ENCODE peak calls at places on chromosomes 7 and 10, in four cellular contexts. Y is SK-N-SH, P is HepG2, D is GM12892. G is an unnamed sample.

GRCh38 chr10:133035952-133036351 is 51.8 kb upstream of the ADGRA1 start:
- DNase-seq in D (no peak), P (no peak), Y (no peak), G (no peak)

GRCh38 chr10:110141747-110142625 is 65.4 kb upstream of the MXI1 start:
- DNase-seq in D (no peak), P (peak), Y (no peak), G (no peak)

GRCh38 chr10:45008524-45009161 is 7.9 kb downstream of the ZNF22 start:
- DNase-seq in P (peak), D (no peak), Y (peak), G (no peak)

GRCh38 chr7:100676501-100677306 is 3.2 kb downstream of the GNB2 start:
- DNase-seq in D (peak), Y (no peak), P (no peak), G (no peak)

GRCh38 chr7:13034693-13035092 is 347.3 kb downstream of the ARL4A start:
- DNase-seq in Y (no peak), D (no peak), P (no peak), G (no peak)

GRCh38 chr10:31134303-31134928 is 102.8 kb upstream of the ZNF438 start:
- DNase-seq in D (no peak), P (peak), Y (no peak), G (peak)

GRCh38 chr10:51743146-51743545 is 43.8 kb upstream of the CSTF2T start:
- DNase-seq in D (no peak), Y (no peak), P (no peak), G (no peak)

GRCh38 chr10:127990846-127991542 is 84.1 kb downstream of the PTPRE start:
- DNase-seq in Y (no peak), D (no peak), P (no peak), G (no peak)

GRCh38 chr10:4780782-4781181 is 45.2 kb upstream of the AKR1E2 start:
- DNase-seq in Y (peak), D (no peak), P (no peak), G (no peak)

GRCh38 chr7:46568420-46569116 is 647.5 kb upstream of the IGFBP3 start:
- DNase-seq in Y (no peak), P (no peak), D (no peak), G (no peak)

GRCh38 chr7:83850037-83850619 is 201.2 kb upstream of the SEMA3E start:
- DNase-seq in P (no peak), D (no peak), Y (no peak), G (no peak)

GRCh38 chr10:15847481-15847880 is 12.8 kb downstream of the MINDY3 start:
- DNase-seq in Y (no peak), P (no peak), D (no peak), G (no peak)

GRCh38 chr10:13659887-13660544 is 73.3 kb downstream of the PRPF18 start:
- DNase-seq in Y (peak), D (peak), P (no peak), G (peak)

GRCh38 chr7:8214162-8214897 is 47.6 kb downstream of the ICA1 start:
- DNase-seq in P (no peak), D (no peak), Y (no peak), G (no peak)

GRCh38 chr10:69738071-69738470 is 63.6 kb upstream of the COL13A1 start:
- DNase-seq in P (no peak), D (no peak), Y (no peak), G (no peak)

GRCh38 chr10:125008689-125009579 is 67.0 kb downstream of the ZRANB1 start:
- DNase-seq in P (no peak), Y (no peak), D (no peak), G (no peak)

GRCh38 chr7:70317356-70317755 is 719.1 kb downstream of the AUTS2 start:
- DNase-seq in Y (no peak), P (no peak), D (no peak), G (no peak)

GRCh38 chr10:93412801-93413200 is 69.3 kb downstream of the MYOF start:
- DNase-seq in Y (no peak), D (no peak), P (no peak), G (no peak)

GRCh38 chr10:118615888-118616287 is 20.4 kb upstream of the PRLHR start:
- DNase-seq in Y (peak), D (no peak), P (no peak), G (no peak)

GRCh38 chr10:78248651-78249464 is 215.2 kb downstream of the RPS24 start:
- DNase-seq in P (no peak), D (no peak), Y (no peak), G (no peak)

GRCh38 chr10:23081156-23081833 is 14.1 kb upstream of the MSRB2 start:
- DNase-seq in Y (peak), P (no peak), D (no peak), G (no peak)

GRCh38 chr10:78314651-78315050 is 281.0 kb downstream of the RPS24 start:
- DNase-seq in D (no peak), P (no peak), Y (no peak), G (no peak)

GRCh38 chr7:77338260-77338659 is 77.9 kb downstream of the GSAP start:
- DNase-seq in Y (no peak), D (no peak), P (no peak), G (no peak)

GRCh38 chr7:134646425-134647305 is at the start of gene BPGM:
- DNase-seq in D (peak), P (peak), Y (peak), G (peak)

GRCh38 chr7:81004098-81004497 is 85.2 kb upstream of the SEMA3C start:
- DNase-seq in Y (no peak), D (no peak), P (no peak), G (no peak)

GRCh38 chr7:30459591-30460245 is 18.9 kb downstream of the NOD1 start:
- DNase-seq in Y (peak), P (peak), D (no peak), G (no peak)
- TF ChIP-seq POLR2AphosphoS5 in Y (peak), P (no peak), D (no peak), G (no peak)

DNA sequence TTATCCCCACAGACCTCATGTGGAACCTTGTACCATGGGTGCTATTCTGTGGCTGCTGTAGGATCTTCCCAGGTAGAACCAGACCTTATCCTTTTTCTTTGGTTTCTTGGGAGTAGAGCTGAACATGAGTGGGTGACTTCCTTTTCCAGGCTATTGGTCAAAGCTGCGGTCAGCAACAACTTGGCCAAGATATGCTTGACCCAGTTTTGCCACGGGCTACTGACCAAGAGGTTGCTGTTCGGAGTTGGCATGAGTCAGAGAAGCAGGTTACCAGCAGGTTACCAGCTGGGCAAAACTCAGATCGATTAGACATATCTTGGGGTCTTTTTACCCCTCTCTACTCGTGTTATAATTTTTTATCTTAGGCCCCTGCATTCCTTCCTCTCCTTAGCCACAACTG is 36.7 kb upstream of the HDAC9 start:
- DNase-seq in P (no peak), Y (no peak), D (no peak), G (no peak)
- TF ChIP-seq TAF1 in P (no peak), Y (no peak), D (no peak), G (no peak)

GRCh38 chr7:23468721-23469149 is 1.6 kb downstream of the IGF2BP3 start:
- DNase-seq in D (no peak), P (no peak), Y (peak), G (no peak)

GRCh38 chr7:23469961-23470250 is 385 bp downstream of the IGF2BP3 start:
- DNase-seq in D (no peak), P (no peak), Y (no peak), G (no peak)

GRCh38 chr7:23469150-23469960 is 936 bp downstream of the IGF2BP3 start:
- DNase-seq in Y (peak), D (no peak), P (no peak), G (no peak)

GRCh38 chr7:23467281-23467680 is 3.0 kb downstream of the IGF2BP3 start:
- DNase-seq in D (no peak), P (no peak), Y (peak), G (no peak)

GRCh38 chr7:23467731-23468720 is 2.3 kb downstream of the IGF2BP3 start:
- DNase-seq in Y (peak), D (no peak), P (peak), G (no peak)
- TF ChIP-seq POLR2AphosphoS5 in Y (no peak), D (no peak), P (peak), G (no peak)

DNA sequence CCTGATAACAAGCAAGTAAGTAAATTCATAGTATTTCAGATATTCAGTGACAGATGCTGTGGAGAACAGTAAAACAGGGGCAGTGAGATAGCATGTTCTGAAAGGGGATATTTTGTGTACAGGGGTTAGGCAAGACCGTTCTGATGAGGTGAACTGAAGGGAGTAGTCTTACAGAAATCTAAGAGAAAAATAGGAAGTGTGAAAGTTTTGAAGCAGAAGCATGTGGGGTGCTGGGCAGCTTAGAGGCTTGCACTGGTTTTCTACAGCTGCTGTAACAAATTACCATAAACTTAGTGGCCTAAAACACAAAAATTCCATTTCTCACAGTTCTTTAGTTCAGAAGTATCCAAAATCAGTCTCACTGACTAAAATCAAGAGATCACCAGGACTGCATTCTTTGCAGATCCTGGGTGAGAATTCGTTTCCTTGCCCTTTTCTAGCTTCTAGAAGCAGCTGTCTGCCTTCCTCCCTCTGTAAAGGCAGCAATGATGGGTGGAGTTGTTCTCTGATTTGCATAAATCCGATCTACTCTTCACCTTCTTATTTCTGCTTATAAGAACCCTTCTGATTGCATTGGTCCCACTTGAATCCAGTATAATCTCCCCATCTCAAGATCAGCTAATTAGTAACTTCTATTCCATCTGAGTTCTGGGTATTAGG is 7.5 kb upstream of the KLF14 start:
- DNase-seq in Y (no peak), D (no peak), P (no peak), G (no peak)
- TF ChIP-seq TAF1 in Y (no peak), D (no peak), P (no peak), G (no peak)

GRCh38 chr10:68096913-68097509 is 12.3 kb upstream of the MYPN start:
- DNase-seq in D (no peak), P (no peak), Y (no peak), G (no peak)
- TF ChIP-seq POLR2AphosphoS5 in D (no peak), P (no peak), Y (peak), G (no peak)

GRCh38 chr7:43655584-43655983 is 72.7 kb downstream of the STK17A start:
- DNase-seq in Y (no peak), D (no peak), P (no peak), G (no peak)

GRCh38 chr7:43652364-43652763 is 69.5 kb downstream of the STK17A start:
- DNase-seq in Y (no peak), D (no peak), P (no peak), G (no peak)

GRCh38 chr7:43650457-43651052 is 67.6 kb downstream of the STK17A start:
- DNase-seq in D (no peak), P (no peak), Y (no peak), G (no peak)

GRCh38 chr7:43653891-43654504 is 71.1 kb downstream of the STK17A start:
- DNase-seq in P (peak), Y (no peak), D (no peak), G (no peak)

GRCh38 chr7:43653466-43653865 is 70.6 kb downstream of the STK17A start:
- DNase-seq in P (no peak), D (no peak), Y (no peak), G (no peak)
- TF ChIP-seq TAF1 in P (no peak), D (no peak), Y (no peak), G (no peak)

DNA sequence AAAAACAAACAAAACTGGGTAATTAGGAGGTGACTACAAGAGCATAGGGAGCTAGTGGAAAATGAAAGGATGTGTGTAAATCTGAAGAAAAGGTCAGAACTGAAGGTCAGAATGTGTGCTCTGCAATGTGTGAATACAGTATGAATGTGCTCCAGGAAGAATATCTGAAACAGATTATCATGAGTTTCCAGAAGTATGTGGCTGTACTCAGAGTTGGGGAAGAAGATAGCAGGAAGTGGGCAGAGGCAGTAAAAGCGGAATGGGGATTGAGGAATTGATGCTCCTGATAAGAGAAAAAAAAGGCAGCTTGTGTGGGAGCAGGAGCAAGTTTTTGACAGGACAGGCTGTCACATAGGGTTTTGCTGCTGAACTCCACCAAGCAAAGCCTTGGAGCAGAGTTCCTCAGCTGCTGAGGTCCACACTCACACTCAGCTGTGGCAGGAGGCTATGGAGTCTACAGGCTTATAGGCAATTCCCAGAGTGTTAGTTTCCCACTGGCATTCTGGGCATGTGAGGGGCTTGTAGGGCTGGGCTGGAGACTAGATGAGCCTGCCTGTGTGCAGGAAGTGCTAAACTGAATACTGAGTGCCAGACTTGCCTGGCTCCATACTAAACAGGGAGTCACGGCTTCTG is 22.9 kb downstream of the H2AZ2 start:
- DNase-seq in D (no peak), P (no peak), Y (no peak), G (no peak)
- TF ChIP-seq POLR2AphosphoS5 in D (peak), P (no peak), Y (no peak), G (no peak)

DNA sequence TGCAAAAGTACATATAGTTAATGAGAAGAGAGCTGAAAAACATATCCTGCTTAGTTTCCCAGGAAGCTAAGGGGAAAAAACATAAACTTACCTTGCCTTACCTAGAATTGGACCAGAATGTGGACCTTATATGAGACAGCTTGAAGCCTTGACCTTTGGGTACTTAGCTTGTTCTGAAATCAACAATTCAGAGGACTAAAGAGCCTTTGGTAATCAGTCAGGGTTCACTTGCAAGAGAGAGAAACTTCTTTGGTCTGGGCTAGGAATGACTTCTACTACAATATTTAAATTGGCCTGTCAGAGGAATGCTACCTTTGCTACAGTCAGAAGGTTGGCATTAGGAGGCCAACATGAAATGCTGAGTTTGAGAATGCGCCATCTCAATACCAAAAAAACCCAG is 24.9 kb downstream of the SAMD8 start:
- DNase-seq in P (peak), D (no peak), Y (no peak), G (no peak)
- TF ChIP-seq TAF1 in P (no peak), D (no peak), Y (no peak), G (no peak)

DNA sequence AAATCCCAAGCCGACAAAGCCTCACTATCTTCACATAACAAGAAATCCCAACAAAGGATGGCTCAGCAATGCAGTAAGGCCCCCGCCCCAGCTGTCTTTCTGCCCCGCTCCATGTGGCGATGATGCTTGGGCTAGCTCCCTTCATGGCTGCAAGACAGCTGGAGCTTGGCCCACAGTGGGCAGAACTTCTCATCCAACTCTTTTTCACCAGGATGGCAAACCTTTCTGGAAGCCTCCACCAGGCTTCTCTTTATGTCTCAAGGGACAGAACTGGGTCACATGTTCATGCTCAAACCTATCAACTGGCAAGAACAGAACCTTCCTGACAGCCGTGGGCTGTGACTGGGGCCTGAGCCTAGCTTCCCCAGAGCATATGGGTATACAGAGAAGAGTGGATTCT is 260.5 kb upstream of the MKLN1 start:
- DNase-seq in Y (no peak), P (no peak), D (no peak), G (no peak)
- TF ChIP-seq POLR2AphosphoS5 in Y (no peak), P (no peak), D (no peak), G (peak)

DNA sequence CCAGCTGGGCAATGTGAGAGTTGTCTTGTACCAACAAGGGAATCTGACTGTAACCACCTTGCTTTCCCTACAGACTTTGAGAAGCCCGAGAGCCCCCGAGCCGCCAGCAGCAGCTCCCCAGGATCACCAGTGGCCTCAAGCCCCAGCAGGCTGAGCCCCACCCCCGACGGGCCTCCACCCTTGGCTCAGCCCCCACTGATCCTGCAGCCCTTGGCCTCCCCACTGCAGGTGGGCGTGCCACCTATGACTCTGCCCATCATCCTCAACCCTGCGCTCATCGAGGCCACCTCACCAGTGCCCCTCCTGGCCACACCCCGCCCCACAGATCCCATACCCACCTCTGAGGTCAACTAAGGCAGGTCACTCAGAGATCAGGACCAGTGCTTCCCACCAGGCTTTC is 13.5 kb upstream of the NFKB2 start:
- DNase-seq in Y (no peak), D (no peak), P (no peak), G (no peak)
- TF ChIP-seq TAF1 in Y (no peak), D (no peak), P (no peak), G (no peak)